ENCODE peak calls at places on chromosomes 11 and 22, in eight cellular contexts. E, V, H, Y, Z, R, Q and T are unnamed samples.

GRCh38 chr11:58493676-58494075 is 14.2 kb downstream of the OR5B21 start:
- DNase-seq in Z (no peak), H (peak; percentile 31), E (no peak), R (no peak), Y (peak; percentile 7), V (no peak), Q (peak; percentile 34), T (no peak)

GRCh38 chr11:36500315-36500721 is 9.8 kb downstream of the TRAF6 start:
- DNase-seq in H (peak; percentile 93), Q (peak; percentile 92), E (no peak), V (no peak), R (no peak), Z (no peak), Y (peak; percentile 53), T (peak; percentile 59)

GRCh38 chr11:74630043-74630442 is 37.7 kb downstream of the POLD3 start:
- DNase-seq in H (peak; percentile 73), E (no peak), R (no peak), Q (no peak), Z (no peak), V (no peak), Y (peak; percentile 20), T (peak; percentile 7)

GRCh38 chr22:29427176-29427760 is 11.1 kb upstream of the RFPL1 start:
- DNase-seq in H (no peak), R (no peak), Q (peak; percentile 5), E (no peak), V (no peak), Y (no peak), Z (no peak), T (no peak)

GRCh38 chr11:61524446-61524845 is 15.9 kb downstream of the LRRC10B start:
- DNase-seq in Z (no peak), Q (no peak), V (no peak), Y (no peak), H (no peak), E (no peak), R (no peak), T (no peak)

GRCh38 chr11:80955588-80955987 is 1514.8 kb upstream of the TENM4 start:
- DNase-seq in Q (no peak), V (no peak), H (no peak), E (no peak), Y (no peak), R (no peak), Z (no peak), T (no peak)

GRCh38 chr11:12573707-12574106 is 100.5 kb upstream of the TEAD1 start:
- DNase-seq in H (no peak), R (no peak), V (no peak), E (no peak), Z (no peak), Y (no peak), Q (no peak), T (no peak)

GRCh38 chr11:23605001-23605400 is 744.7 kb upstream of the CCDC179 start:
- DNase-seq in R (no peak), Q (no peak), E (no peak), Y (no peak), H (no peak), V (no peak), Z (no peak), T (no peak)

GRCh38 chr11:74004694-74005615 is 3.9 kb downstream of the UCP3 start:
- DNase-seq in V (peak; percentile 54), E (peak; percentile 90), R (peak; percentile 86), Y (no peak), H (no peak), Q (no peak), Z (no peak), T (no peak)

GRCh38 chr11:131495417-131495816 is 125.0 kb downstream of the NTM start:
- DNase-seq in Q (no peak), Z (peak; percentile 11), Y (no peak), R (no peak), H (no peak), V (no peak), E (no peak), T (no peak)

GRCh38 chr22:48806227-48806781 is 1021.4 kb downstream of the BRD1 start:
- DNase-seq in V (no peak), H (no peak), Z (no peak), R (no peak), Y (no peak), Q (no peak), E (no peak), T (no peak)

GRCh38 chr11:9861860-9862725 is 198.2 kb downstream of the SWAP70 start:
- DNase-seq in Z (peak; percentile 13), R (peak; percentile 45), V (no peak), Q (peak; percentile 83), Y (peak; percentile 65), E (peak; percentile 48), H (peak; percentile 71), T (peak; percentile 70)

GRCh38 chr11:35089724-35090505 is 49.1 kb upstream of the CD44 start:
- DNase-seq in E (no peak), Z (no peak), H (peak; percentile 85), Y (peak; percentile 64), V (no peak), Q (no peak), R (no peak), T (peak; percentile 49)

GRCh38 chr22:36386351-36386899 is 1.3 kb downstream of the MYH9 start:
- DNase-seq in Q (no peak), E (peak; percentile 83), Z (no peak), Y (peak; percentile 73), R (peak; percentile 90), V (no peak), H (peak; percentile 55), T (peak; percentile 83)

GRCh38 chr22:28855355-28856094 is 27.8 kb upstream of the ZNRF3 start:
- DNase-seq in Z (peak; percentile 29), H (peak; percentile 42), E (peak; percentile 35), R (peak; percentile 38), V (no peak), Q (peak; percentile 75), Y (peak; percentile 69), T (peak; percentile 70)

GRCh38 chr11:19574916-19575315 is 137.7 kb upstream of the NAV2 start:
- DNase-seq in H (no peak), Q (no peak), Y (no peak), V (no peak), E (no peak), Z (no peak), R (no peak), T (no peak)

GRCh38 chr11:131889760-131890620 is 519.6 kb downstream of the NTM start:
- DNase-seq in R (no peak), V (no peak), Y (no peak), E (no peak), H (no peak), Z (no peak), Q (no peak), T (no peak)

GRCh38 chr11:36289226-36289852 is at the start of gene COMMD9:
- DNase-seq in Y (peak; percentile 94), R (peak; percentile 96), H (peak; percentile 93), V (peak; percentile 86), Q (peak; percentile 91), Z (peak; percentile 92), E (peak; percentile 98), T (peak; percentile 90)

GRCh38 chr11:13687271-13687670 is 18.8 kb downstream of the FAR1 start:
- DNase-seq in E (no peak), Q (no peak), V (no peak), H (no peak), R (no peak), Y (no peak), Z (no peak), T (no peak)

GRCh38 chr22:38416621-38417251 is 38.3 kb downstream of the KCNJ4 start:
- DNase-seq in H (no peak), V (no peak), E (no peak), Y (no peak), R (no peak), Z (no peak), Q (no peak), T (no peak)

GRCh38 chr22:49763138-49763537 is 64.5 kb downstream of the BRD1 start:
- DNase-seq in H (no peak), Z (no peak), V (no peak), R (no peak), Q (no peak), E (no peak), Y (no peak), T (no peak)

GRCh38 chr11:67272327-67273259 is 6.3 kb downstream of the GRK2 start:
- DNase-seq in Q (no peak), V (no peak), H (no peak), R (peak; percentile 45), Y (peak; percentile 55), Z (no peak), E (no peak), T (no peak)

GRCh38 chr22:43996170-43996980 is 27.7 kb upstream of the PARVB start:
- DNase-seq in Y (peak; percentile 88), V (peak; percentile 25), H (peak; percentile 34), E (peak; percentile 76), R (peak; percentile 67), Z (no peak), Q (no peak), T (peak; percentile 82)

GRCh38 chr22:23119492-23120414 is 22.0 kb downstream of the RSPH14 start:
- DNase-seq in Z (no peak), E (peak; percentile 44), Y (peak; percentile 58), V (no peak), H (no peak), Q (no peak), R (peak; percentile 67), T (peak; percentile 32)

GRCh38 chr11:123173040-123173855 is 21.8 kb downstream of the CLMP start:
- DNase-seq in E (no peak), R (no peak), Q (peak; percentile 99), H (peak; percentile 62), Y (no peak), Z (no peak), V (no peak), T (no peak)

GRCh38 chr22:17627961-17628303 is 617 bp downstream of the ATP6V1E1 start:
- DNase-seq in E (no peak), Q (no peak), Y (no peak), V (no peak), H (no peak), R (no peak), Z (no peak), T (no peak)

GRCh38 chr11:85810871-85811611 is at the start of gene SYTL2:
- DNase-seq in E (peak; percentile 85), Y (peak; percentile 73), Z (peak; percentile 35), Q (no peak), V (peak; percentile 54), H (peak; percentile 20), R (peak; percentile 77), T (peak; percentile 79)